ENCODE peak calls at places on chromosomes 7 and 10, in five cellular contexts. W, M, P, Z and H are unnamed samples.

GRCh38 chr10:32263300-32263699 is 83.7 kb downstream of the EPC1 start:
- DNase-seq in P (no peak), Z (no peak), W (no peak), M (no peak), H (no peak)

GRCh38 chr7:44308741-44309270 is 16.6 kb downstream of the CAMK2B start:
- DNase-seq in P (peak), W (no peak), M (no peak), Z (peak), H (peak)

GRCh38 chr10:6313107-6313895 is 110.6 kb downstream of the PFKFB3 start:
- DNase-seq in M (no peak), W (no peak), P (no peak), Z (no peak), H (no peak)

GRCh38 chr10:132808568-132809236 is 22.8 kb upstream of the NKX6-2 start:
- DNase-seq in Z (no peak), W (no peak), M (no peak), P (no peak), H (no peak)

GRCh38 chr10:97573021-97573420 is 442 bp downstream of the ANKRD2 start:
- DNase-seq in Z (no peak), M (no peak), W (no peak), P (no peak), H (no peak)

GRCh38 chr10:72088879-72089585 is 681 bp upstream of the SPOCK2 start:
- DNase-seq in Z (peak), M (peak), P (no peak), W (no peak), H (peak)

GRCh38 chr10:43075612-43076003 is 1.3 kb upstream of the RET start:
- DNase-seq in P (no peak), M (no peak), Z (peak), W (no peak), H (no peak)

GRCh38 chr10:83765711-83766110 is 373.6 kb upstream of the GHITM start:
- DNase-seq in P (no peak), M (no peak), Z (no peak), W (no peak), H (no peak)

GRCh38 chr7:152076940-152077933 is 51.8 kb downstream of the GALNT11 start:
- DNase-seq in Z (no peak), P (no peak), M (no peak), W (peak), H (no peak)

GRCh38 chr10:2978111-2978510 is 89.2 kb upstream of the PFKP start:
- DNase-seq in M (no peak), P (no peak), W (no peak), Z (peak), H (peak)

GRCh38 chr7:151051108-151051507 is 2.8 kb downstream of the ASIC3 start:
- DNase-seq in Z (no peak), P (peak), M (peak), W (no peak), H (no peak)

GRCh38 chr10:97080051-97080776 is 105.5 kb downstream of the SLIT1 start:
- DNase-seq in P (no peak), Z (no peak), W (no peak), M (no peak), H (no peak)

GRCh38 chr7:41911792-41912191 is 208.9 kb upstream of the INHBA start:
- DNase-seq in M (no peak), Z (no peak), W (no peak), P (no peak), H (no peak)

DNA sequence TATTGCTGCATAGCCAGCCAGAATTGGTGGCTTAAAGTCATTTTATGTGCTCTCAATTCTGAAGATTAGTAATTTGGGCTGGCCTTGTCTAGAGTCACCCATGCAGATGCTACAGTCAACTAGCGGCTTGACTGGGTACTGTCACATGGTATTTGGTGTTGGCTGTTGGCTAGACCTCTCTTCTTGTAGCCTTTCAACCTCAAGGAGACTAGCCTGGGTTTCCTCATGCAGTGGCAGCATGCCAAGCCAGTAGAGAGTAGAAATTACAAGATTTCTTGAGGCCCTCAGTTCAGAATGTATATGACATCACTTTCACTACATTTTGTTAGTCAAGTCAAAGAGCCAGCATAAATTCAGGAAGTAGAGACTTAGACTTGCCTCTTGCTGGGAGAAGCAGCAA is 3.7 kb upstream of the ZNF800 start:
- DNase-seq in M (no peak), W (no peak), Z (peak), P (no peak), H (no peak)
- TF ChIP-seq CTCF in M (no peak), W (no peak), Z (no peak), P (no peak), H (no peak)

DNA sequence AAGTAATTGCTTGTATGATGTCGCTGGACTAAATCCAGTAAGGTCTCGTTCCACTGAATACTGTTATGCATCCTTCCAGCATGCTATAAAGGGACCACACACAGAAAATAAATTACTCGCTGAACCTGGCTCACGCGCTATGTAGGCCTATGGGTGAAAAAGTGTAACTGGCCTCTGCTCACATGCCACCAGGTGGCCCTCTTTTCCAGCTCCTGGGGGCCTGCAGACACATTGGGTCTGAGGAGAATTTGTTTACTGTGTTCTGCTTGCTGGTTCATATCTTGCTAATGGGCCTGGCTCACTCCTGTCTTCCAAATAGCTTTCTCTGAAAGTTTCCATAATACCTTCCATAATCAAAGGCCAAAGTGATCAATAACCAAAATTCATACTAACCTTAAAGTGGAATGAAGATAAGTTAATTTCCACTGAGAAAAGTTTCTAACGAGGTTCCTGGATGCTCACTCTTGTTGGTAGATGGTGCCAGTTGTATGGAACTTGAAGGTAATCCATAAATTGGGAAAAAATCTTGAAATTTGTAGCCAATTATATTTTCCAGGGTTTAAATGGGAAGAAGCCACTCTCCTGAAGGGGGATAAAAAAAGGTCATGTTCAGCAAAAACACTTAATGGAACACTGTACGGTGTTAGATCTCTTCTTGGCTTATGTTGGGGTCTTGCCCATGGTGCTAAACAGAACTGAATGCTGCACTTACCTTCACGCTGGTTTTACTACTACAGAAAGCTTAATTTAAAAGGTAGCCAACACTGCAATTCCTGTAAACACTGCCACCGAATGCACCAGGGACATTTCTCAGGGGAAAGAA is 27.0 kb upstream of the ZPBP start:
- DNase-seq in W (no peak), Z (peak), P (no peak), M (peak), H (peak)
- TF ChIP-seq CTCF in W (peak), Z (peak), P (no peak), M (peak), H (peak)

DNA sequence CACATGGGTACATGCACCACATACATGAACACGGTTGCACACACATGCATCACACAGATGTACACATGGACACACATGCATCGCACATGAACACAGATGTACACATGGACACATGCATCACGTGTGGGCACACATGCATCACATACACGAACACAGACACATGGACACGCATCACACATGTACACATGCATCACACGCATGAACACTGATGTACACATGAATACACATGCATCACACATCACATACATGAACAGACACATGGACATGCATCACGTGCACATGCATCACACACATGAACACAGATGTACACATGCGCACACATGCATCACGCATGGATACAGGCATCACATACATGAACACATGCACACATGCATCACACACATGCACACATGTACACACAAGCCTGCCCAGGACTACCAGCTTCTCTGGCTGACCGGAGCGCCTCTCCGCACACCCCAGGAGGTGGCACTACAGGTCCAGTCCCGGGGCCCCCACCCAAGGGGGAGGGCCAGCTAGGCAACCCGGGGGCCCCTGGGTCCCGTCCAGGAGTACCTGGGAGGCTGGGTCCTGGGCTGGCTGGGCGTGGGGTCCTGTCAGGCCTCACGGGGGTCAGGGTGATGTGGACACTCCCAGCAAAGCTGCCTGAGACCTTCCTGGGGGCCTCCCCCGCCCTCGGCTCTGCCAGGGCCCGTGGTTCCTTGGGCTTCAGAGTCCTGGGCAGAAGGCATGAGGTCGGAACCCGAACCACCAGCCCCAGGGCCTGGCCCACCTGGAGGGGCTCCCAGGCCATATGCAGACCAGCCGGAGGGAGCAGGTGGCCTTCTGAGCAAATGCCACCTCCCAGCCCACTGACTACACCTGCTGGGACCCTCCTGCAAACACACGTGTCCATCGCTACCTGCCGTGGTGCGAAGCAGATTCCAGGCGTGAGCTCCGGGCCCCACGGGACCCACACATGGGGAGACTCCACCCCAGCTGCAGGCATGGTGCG is 19.6 kb downstream of the MICALL2 start:
- DNase-seq in W (no peak), Z (no peak), P (no peak), M (no peak), H (no peak)
- TF ChIP-seq CTCF in W (no peak), Z (no peak), P (no peak), M (no peak), H (peak)

DNA sequence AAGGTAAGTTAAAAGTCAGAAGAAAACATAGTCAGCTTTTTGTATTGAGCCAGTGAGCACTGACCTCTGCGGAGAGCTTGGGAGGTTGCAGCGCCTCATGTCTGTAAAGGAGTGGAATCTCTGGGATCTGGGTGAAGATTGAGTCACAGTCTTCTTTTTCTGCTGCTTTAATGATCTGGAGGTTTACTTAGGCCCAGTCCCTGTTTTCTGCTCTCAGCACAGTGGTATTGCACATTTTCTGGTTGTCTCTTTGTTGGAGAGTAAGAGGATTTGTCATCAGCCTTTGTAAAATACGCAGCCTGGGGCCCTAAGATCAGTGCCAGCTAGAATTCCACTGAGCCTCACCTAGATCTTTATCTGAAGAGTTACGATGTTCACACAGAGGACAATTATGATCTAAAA is 58.3 kb upstream of the GJD4 start:
- DNase-seq in Z (no peak), M (no peak), W (peak), P (no peak), H (no peak)
- TF ChIP-seq CTCF in Z (no peak), M (no peak), W (peak), P (no peak), H (no peak)

DNA sequence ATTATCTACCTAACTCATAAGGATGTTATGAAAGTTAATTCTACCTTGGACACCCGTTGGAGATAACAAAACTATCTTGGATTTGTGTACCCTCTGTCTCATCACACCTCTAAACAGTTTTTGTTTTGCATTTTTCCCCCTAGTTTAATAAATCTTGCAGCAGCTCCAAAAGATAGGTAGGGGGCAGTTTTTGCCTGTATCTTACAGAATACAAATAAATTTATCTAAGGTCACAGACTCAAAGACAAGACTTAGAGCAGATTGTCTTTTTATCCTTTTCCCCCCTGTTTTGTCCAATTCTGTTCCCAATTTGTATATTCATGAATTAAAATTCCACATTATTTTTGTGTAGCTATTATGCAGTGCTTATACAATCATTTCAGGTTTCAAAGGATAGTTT is 5.0 kb upstream of the SORCS1 start:
- DNase-seq in Z (no peak), M (no peak), P (no peak), W (no peak), H (no peak)
- TF ChIP-seq CTCF in Z (no peak), M (no peak), P (no peak), W (no peak), H (no peak)

GRCh38 chr10:88730864-88731263 is 24.8 kb downstream of the LIPK start:
- DNase-seq in W (no peak), Z (no peak), M (no peak), P (no peak), H (no peak)

GRCh38 chr10:88733215-88733614 is 26.6 kb upstream of the LIPN start:
- DNase-seq in M (no peak), Z (peak), W (no peak), P (no peak), H (peak)

GRCh38 chr10:88725798-88726197 is 19.7 kb downstream of the LIPK start:
- DNase-seq in Z (peak), M (no peak), P (no peak), W (no peak), H (peak)

GRCh38 chr10:88731296-88731695 is 25.2 kb downstream of the LIPK start:
- DNase-seq in W (no peak), Z (no peak), M (no peak), P (peak), H (no peak)

GRCh38 chr10:88728107-88728763 is 22.2 kb downstream of the LIPK start:
- DNase-seq in P (peak), Z (peak), M (peak), W (no peak), H (no peak)
- TF ChIP-seq CTCF in P (no peak), Z (peak), M (peak), W (peak), H (no peak)

GRCh38 chr7:36439624-36440023 is 50.0 kb downstream of the ANLN start:
- DNase-seq in M (no peak), P (no peak), Z (no peak), W (no peak), H (no peak)

GRCh38 chr7:36438211-36438610 is 48.5 kb downstream of the ANLN start:
- DNase-seq in Z (no peak), W (no peak), P (no peak), M (no peak), H (no peak)

GRCh38 chr7:36440880-36441279 is 51.2 kb downstream of the ANLN start:
- DNase-seq in Z (peak), M (no peak), W (peak), P (no peak), H (no peak)

DNA sequence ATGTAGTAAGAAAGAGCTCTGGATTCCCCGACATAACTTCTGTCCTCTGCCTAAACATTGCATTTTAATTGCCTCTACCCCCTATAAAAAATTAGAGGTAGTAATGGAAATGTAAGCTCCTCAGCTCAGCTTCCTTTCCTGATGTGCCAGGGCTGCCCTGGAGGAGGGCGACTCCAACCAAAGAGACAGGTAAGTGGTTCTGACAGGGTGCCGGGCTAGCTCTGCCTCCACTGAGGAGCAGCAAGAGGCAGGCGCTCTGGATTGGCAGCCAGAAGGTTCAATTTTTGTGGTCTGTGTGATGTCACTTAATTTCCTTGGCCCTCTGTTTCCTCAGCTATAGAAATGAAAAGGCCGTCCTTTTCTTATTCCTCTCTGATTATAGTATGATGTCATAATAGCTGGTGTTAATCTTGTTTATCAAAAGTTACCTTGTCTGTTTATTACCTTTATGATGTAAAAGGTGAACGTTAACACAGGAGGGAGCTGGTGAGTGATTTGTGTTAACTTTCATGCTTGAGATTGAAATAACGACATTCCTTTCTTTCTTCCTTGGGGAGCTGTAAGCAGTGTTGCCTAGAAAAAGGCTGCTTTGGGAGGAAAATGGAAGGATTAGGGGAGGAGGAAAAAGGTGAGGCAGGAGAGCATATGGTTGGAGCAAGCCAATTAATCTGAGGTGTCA is 51.8 kb downstream of the ANLN start:
- DNase-seq in W (no peak), P (no peak), Z (no peak), M (no peak), H (no peak)
- TF ChIP-seq CTCF in W (no peak), P (no peak), Z (no peak), M (no peak), H (no peak)